ENCODE peak calls at places on chromosome 2, in six cellular contexts. D is fibroblast of villous mesenchyme, S is mammary epithelial cell, L is A549, T is gastrocnemius medialis, I is SK-N-SH. J is an unnamed sample.

GRCh38 chr2:140696449-140696848 is 1434.4 kb downstream of the LRP1B start:
- DNase-seq in T (no peak), I (no peak), S (peak), L (peak), D (no peak), J (no peak)

GRCh38 chr2:62760555-62760954 is 55.0 kb downstream of the EHBP1 start:
- DNase-seq in L (no peak), I (no peak), T (no peak), D (peak), S (peak), J (peak)

GRCh38 chr2:84906108-84906899 is 848 bp downstream of the TMSB10 start:
- DNase-seq in D (no peak), I (peak), L (peak), T (no peak), S (peak), J (no peak)

GRCh38 chr2:72603481-72603880 is 222.4 kb downstream of the EXOC6B start:
- DNase-seq in S (no peak), I (no peak), D (no peak), L (peak), T (no peak), J (no peak)

GRCh38 chr2:47569658-47570398 is 166.9 kb downstream of the MSH2 start:
- DNase-seq in S (peak), I (peak), L (peak), D (no peak), T (no peak), J (no peak)

GRCh38 chr2:15941970-15942710 is 1.8 kb downstream of the MYCN start:
- DNase-seq in I (peak), T (no peak), L (no peak), D (no peak), S (peak), J (no peak)

GRCh38 chr2:240431663-240432424 is 3.6 kb upstream of the GPC1 start:
- DNase-seq in L (no peak), T (peak), D (no peak), I (no peak), S (no peak), J (no peak)

GRCh38 chr2:239544846-239545465 is 144.1 kb upstream of the HDAC4 start:
- DNase-seq in I (no peak), D (no peak), S (no peak), L (no peak), T (peak), J (no peak)

GRCh38 chr2:231602874-231603467 is 10.3 kb downstream of the TEX44 start:
- DNase-seq in S (no peak), D (no peak), L (no peak), I (no peak), T (no peak), J (no peak)

GRCh38 chr2:95206086-95206485 is 1.2 kb upstream of the ZNF892 start:
- DNase-seq in T (no peak), L (no peak), I (no peak), S (no peak), D (no peak), J (no peak)

GRCh38 chr2:767440-767839 is 90.2 kb upstream of the TMEM18 start:
- DNase-seq in S (no peak), I (no peak), D (no peak), L (no peak), T (no peak), J (no peak)

GRCh38 chr2:56464613-56465012 is 280.8 kb downstream of the CCDC85A start:
- DNase-seq in I (no peak), S (no peak), L (no peak), D (peak), T (no peak), J (no peak)

GRCh38 chr2:136131484-136131960 is 13.6 kb upstream of the CXCR4 start:
- DNase-seq in I (no peak), L (no peak), S (no peak), T (no peak), D (no peak), J (no peak)

GRCh38 chr2:3789246-3789645 is 85.9 kb downstream of the DCDC2C start:
- DNase-seq in T (no peak), L (no peak), S (no peak), D (no peak), I (no peak), J (no peak)

GRCh38 chr2:230814616-230815015 is 50.1 kb upstream of the ITM2C start:
- DNase-seq in D (peak), L (peak), S (no peak), T (no peak), I (no peak), J (no peak)

GRCh38 chr2:47221956-47222355 is 66.8 kb upstream of the STPG4 start:
- DNase-seq in I (no peak), D (no peak), L (no peak), S (peak), T (no peak), J (no peak)

GRCh38 chr2:218422403-218423086 is 3.6 kb downstream of the VIL1 start:
- DNase-seq in S (no peak), L (no peak), I (no peak), T (no peak), D (no peak), J (no peak)

GRCh38 chr2:44943031-44943692 is 1.7 kb downstream of the SIX3 start:
- DNase-seq in T (no peak), D (no peak), S (no peak), I (peak), L (no peak), J (no peak)

GRCh38 chr2:38496927-38497669 is 105.6 kb downstream of the HNRNPLL start:
- DNase-seq in S (no peak), L (no peak), I (no peak), D (no peak), T (peak), J (no peak)

GRCh38 chr2:224248944-224249371 is 152.9 kb downstream of the FAM124B start:
- DNase-seq in S (no peak), D (no peak), L (peak), I (no peak), T (no peak), J (no peak)

GRCh38 chr2:184692137-184692734 is 93.9 kb downstream of the ZNF804A start:
- DNase-seq in S (no peak), T (no peak), D (peak), I (peak), L (no peak), J (no peak)

GRCh38 chr2:201254331-201254730 is 6.0 kb upstream of the CASP8 start:
- DNase-seq in D (peak), I (no peak), S (peak), T (no peak), L (peak), J (no peak)

GRCh38 chr2:105494683-105495425 is 96.0 kb upstream of the FHL2 start:
- DNase-seq in D (no peak), S (no peak), I (no peak), T (no peak), L (no peak), J (no peak)

GRCh38 chr2:55519908-55520885 is 679 bp downstream of the CFAP36 start:
- DNase-seq in S (peak), D (peak), L (peak), I (peak), T (no peak), J (no peak)

GRCh38 chr2:156189143-156189542 is 143.4 kb downstream of the NR4A2 start:
- DNase-seq in T (no peak), S (no peak), I (no peak), L (no peak), D (no peak), J (no peak)

DNA sequence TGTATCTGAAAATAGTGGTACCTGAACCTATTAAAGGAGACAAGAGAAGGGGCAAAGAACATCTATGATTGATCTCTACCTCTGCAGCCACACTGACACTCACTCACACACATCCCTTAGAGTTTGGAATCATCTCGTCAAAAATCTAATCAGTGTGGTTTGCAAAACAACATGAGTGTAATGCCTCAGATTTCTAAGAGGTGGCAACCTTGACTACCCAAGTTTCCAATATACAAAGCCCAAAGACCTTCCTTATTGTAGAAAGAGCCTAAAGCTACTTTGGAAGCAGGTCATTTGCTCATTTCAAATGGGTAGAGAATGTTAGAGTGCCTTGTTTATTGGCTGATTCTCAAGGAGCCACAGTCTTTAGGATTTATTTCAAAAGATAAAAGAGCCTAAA is 444.9 kb downstream of the ARHGAP15 start:
- DNase-seq in T (no peak), I (no peak), D (no peak), L (no peak), S (no peak), J (no peak)
- TF ChIP-seq CTCF in T (no peak), I (no peak), D (no peak), L (no peak), S (peak), J (no peak)

DNA sequence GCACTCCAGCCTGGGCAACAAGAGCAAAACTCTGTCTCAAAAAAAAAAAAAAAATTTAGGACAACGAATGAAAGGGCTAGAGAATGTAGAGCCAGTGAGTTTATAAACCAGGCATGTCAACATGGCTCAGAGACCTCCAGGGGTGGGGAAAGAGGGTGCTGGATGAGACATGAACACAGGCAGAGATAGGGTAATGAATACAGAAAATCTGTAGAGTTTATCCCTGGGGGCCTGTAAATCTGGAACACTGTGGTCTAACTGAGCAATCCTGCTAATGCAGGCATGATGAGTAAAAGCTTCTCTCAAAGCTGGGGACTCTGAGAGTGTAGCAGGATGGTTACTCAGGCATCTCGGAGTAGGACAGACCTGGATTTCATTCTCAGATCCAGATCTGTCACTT is 59.2 kb upstream of the IGFBP2 start:
- DNase-seq in T (no peak), S (no peak), I (peak), L (no peak), D (peak), J (no peak)
- TF ChIP-seq CTCF in T (no peak), S (no peak), I (no peak), L (no peak), D (no peak), J (no peak)

GRCh38 chr2:28288620-28289019 is 104.0 kb upstream of the FOSL2 start:
- DNase-seq in D (no peak), I (no peak), S (no peak), L (no peak), T (no peak), J (no peak)
- TF ChIP-seq CTCF in D (no peak), I (no peak), S (no peak), L (no peak), T (no peak), J (no peak)

GRCh38 chr2:36811071-36811470 is 114.6 kb downstream of the VIT start:
- DNase-seq in T (no peak), I (no peak), D (no peak), L (no peak), S (no peak), J (no peak)

GRCh38 chr2:36807223-36807886 is 110.8 kb downstream of the VIT start:
- DNase-seq in L (no peak), I (no peak), T (no peak), D (no peak), S (no peak), J (no peak)

GRCh38 chr2:36808386-36808785 is 111.9 kb downstream of the VIT start:
- DNase-seq in S (no peak), I (no peak), L (peak), D (no peak), T (no peak), J (no peak)

GRCh38 chr2:36809046-36809445 is 112.5 kb downstream of the VIT start:
- DNase-seq in T (no peak), S (no peak), L (no peak), I (no peak), D (no peak), J (no peak)

DNA sequence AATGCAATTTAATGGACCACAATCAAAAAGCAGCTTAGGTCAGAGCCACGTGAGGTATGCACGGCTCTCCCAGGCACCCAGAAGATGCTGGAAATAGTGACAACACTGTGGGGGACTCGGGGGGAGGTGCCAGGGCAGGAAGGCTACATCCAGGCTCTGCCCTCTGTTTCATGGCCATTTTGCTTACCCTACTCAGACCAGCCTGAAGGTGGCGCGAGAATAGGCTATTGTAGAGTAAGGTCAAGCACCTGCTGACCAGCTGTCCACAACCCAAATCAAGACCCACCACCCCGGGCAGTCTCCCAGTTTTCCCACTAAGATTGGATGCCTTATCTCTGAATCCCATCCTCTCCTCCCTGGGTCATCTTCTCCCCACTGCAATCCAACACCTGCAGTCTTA is 115.7 kb downstream of the VIT start:
- DNase-seq in I (peak), T (no peak), L (peak), D (no peak), S (no peak), J (no peak)
- TF ChIP-seq CTCF in I (peak), T (no peak), L (no peak), D (peak), S (no peak), J (peak)

GRCh38 chr2:79580175-79580574 is 67.3 kb downstream of the CTNNA2 start:
- DNase-seq in T (no peak), D (no peak), L (peak), I (no peak), S (no peak), J (no peak)
- TF ChIP-seq CTCF in T (no peak), D (no peak), L (no peak), I (no peak), S (no peak), J (no peak)

GRCh38 chr2:70111752-70112591 is 24.7 kb downstream of the PCBP1 start:
- DNase-seq in D (peak), L (no peak), S (no peak), I (peak), T (no peak), J (no peak)

GRCh38 chr2:70116936-70117554 is 29.8 kb downstream of the PCBP1 start:
- DNase-seq in D (no peak), I (no peak), S (no peak), T (peak), L (no peak), J (no peak)

GRCh38 chr2:70113396-70114100 is 26.3 kb downstream of the PCBP1 start:
- DNase-seq in L (no peak), S (no peak), I (no peak), T (peak), D (no peak), J (no peak)

GRCh38 chr2:70118798-70119454 is 31.6 kb downstream of the PCBP1 start:
- DNase-seq in S (no peak), T (no peak), D (no peak), I (no peak), L (no peak), J (no peak)

GRCh38 chr2:70115646-70116442 is 28.6 kb downstream of the PCBP1 start:
- DNase-seq in S (no peak), L (no peak), T (peak), D (no peak), I (no peak), J (no peak)
- TF ChIP-seq CTCF in S (no peak), L (no peak), T (no peak), D (no peak), I (no peak), J (no peak)

DNA sequence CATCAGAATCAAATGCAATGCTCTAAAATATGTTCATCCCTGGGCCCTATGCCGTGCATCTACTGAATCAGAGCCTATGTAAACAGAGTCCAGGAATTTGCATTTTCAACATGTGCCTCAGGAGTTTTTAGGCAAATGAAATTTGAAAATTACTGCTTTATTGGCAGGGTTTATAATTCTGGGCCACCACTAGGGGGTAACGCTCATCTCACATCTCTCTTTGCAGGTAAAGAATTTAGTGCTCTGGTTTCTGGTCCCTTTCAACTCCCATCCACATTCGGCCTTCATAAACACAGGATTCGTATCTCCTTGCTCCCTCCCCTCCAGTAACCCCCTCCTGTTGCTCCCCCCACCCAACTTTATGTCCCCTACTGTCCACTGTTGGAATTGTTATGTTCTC is 49.3 kb downstream of the LYPD6B start:
- DNase-seq in D (no peak), L (no peak), T (no peak), S (no peak), I (no peak), J (no peak)
- TF ChIP-seq CTCF in D (peak), L (no peak), T (no peak), S (peak), I (peak), J (peak)